ENCODE peak calls at places on chromosomes 6 and 20, in four cellular contexts. T is HL-60, K is K562, P is GM12878. M is an unnamed sample.

GRCh38 chr20:1301031-1301529 is 27.9 kb downstream of the SDCBP2 start:
- DNase-seq in T (peak), K (peak), P (no peak), M (no peak)

GRCh38 chr6:138476116-138476515 is 23.2 kb downstream of the NHSL1 start:
- DNase-seq in T (no peak), K (no peak), P (no peak), M (no peak)

GRCh38 chr6:149474108-149474935 is 10.5 kb downstream of the ZC3H12D start:
- DNase-seq in T (no peak), K (no peak), P (no peak), M (no peak)

GRCh38 chr20:24732599-24732998 is 216.5 kb upstream of the CST7 start:
- DNase-seq in T (no peak), K (no peak), P (no peak), M (no peak)

GRCh38 chr20:58706150-58706892 is 13.7 kb downstream of the NPEPL1 start:
- DNase-seq in T (no peak), K (no peak), P (no peak), M (no peak)

GRCh38 chr6:100633096-100633766 is 168.5 kb upstream of the SIM1 start:
- DNase-seq in T (no peak), K (no peak), P (no peak), M (no peak)

GRCh38 chr20:62305765-62306431 is 3.1 kb downstream of the ADRM1 start:
- DNase-seq in T (no peak), K (no peak), P (no peak), M (no peak)

GRCh38 chr6:147268254-147268653 is 64.0 kb downstream of the STXBP5 start:
- DNase-seq in T (no peak), K (no peak), P (no peak), M (no peak)

GRCh38 chr6:16769131-16769985 is 8.1 kb upstream of the ATXN1 start:
- DNase-seq in T (peak), K (peak), P (no peak), M (peak)

DNA sequence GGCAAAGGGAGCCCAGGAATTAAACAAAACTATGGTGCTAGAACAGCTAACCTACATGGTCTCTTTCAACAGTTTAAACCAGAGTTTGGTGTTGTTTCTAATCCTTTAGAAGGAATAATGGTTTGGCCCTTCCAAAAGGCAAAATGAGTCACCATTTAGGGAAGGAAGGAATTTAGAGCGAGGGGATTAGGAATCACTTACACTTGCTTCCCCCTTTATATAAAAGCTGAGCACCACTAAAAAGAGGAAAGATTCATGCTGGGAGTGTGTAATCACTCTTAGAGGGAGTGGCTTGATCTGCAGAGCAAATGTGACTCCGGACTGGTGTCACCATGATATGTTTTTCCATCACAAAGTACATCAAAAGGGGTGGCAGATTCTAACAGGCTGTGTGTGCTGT is 63.6 kb downstream of the F13A1 start:
- DNase-seq in T (no peak), K (no peak), P (no peak), M (no peak)
- TF ChIP-seq SPI1 in T (no peak), K (no peak), P (no peak), M (no peak)

GRCh38 chr6:108260126-108260808 is 573 bp downstream of the SNX3 start:
- DNase-seq in T (no peak), K (peak), P (peak), M (peak)
- TF ChIP-seq POLR2AphosphoS5 in T (no peak), K (peak), P (no peak), M (no peak)

GRCh38 chr20:12925214-12925755 is 83.5 kb upstream of the SPTLC3 start:
- DNase-seq in T (peak), K (peak), P (peak), M (peak)

GRCh38 chr20:12925863-12926547 is 82.8 kb upstream of the SPTLC3 start:
- DNase-seq in T (no peak), K (no peak), P (no peak), M (no peak)

GRCh38 chr20:12928358-12928754 is 80.4 kb upstream of the SPTLC3 start:
- DNase-seq in T (no peak), K (no peak), P (no peak), M (no peak)

GRCh38 chr20:12927489-12927888 is 81.3 kb upstream of the SPTLC3 start:
- DNase-seq in T (no peak), K (no peak), P (no peak), M (no peak)

GRCh38 chr20:12928755-12929401 is 79.9 kb upstream of the SPTLC3 start:
- DNase-seq in T (no peak), K (no peak), P (no peak), M (no peak)
- TF ChIP-seq SPI1 in T (no peak), K (no peak), P (no peak), M (no peak)

DNA sequence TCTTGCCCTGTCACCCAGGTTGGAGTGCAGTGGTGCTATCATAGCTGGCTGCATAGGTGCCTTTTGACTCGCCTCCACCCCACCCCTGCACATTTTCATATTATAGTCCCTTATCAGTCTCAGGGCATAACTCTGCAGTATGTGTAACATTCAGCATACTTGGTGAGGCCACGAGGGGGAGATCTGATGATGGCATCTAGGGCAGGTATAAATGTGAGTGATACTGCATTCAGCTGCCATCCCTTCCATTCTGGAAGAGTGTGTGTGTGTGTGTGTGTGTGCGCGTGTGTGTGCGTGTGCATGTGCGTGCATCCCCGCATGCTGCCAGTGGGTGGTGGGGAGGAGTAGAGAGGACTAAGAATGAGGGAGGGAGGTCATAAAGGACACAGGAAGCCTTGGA is 81.4 kb downstream of the JARID2 start:
- DNase-seq in T (no peak), K (peak), P (no peak), M (no peak)
- TF ChIP-seq POLR2AphosphoS5 in T (no peak), K (peak), P (no peak), M (no peak)

GRCh38 chr20:53579581-53580375 is 13.9 kb downstream of the ZNF217 start:
- DNase-seq in T (peak), K (no peak), P (no peak), M (no peak)
- TF ChIP-seq SPI1 in T (no peak), K (no peak), P (no peak), M (peak)

DNA sequence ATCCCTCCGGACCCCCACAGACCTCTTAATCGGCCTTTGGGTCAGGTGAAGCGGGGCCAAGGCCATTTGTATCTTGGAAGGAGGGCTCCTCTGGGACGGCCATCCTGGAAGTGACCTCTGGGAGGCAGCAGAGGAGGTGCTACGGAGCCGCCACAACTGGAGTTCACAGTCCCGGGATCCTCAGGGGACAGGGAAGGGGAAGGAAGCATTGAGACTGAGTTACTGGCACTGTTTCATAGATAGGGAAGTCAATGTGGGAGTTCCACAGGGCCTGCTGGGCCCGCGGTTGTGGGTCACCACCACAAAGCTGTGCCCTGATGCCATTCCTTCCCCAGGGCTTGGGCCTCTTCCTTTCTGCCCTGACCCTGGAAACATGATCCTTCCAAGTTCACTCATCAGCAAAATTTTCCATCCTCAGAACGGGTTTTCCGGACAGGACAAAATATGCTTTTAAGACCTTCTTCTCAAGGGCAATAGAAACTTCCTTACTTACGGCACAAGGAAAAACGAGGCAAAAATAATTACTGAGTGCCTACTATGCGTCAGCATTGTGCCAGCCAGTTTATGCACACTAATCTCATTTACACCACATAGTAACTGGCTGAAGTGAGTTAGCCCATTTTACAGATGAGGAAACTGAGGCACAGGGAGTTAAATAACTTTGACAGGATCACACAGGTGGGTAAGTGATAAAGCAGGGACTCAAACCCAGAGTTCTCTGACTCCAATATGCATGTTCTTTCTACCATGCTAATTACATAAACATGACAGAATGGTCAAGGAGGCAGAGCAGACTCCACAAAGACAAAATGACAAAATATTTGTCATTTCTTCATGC is 143.8 kb downstream of the UNC5CL start:
- DNase-seq in T (peak), K (peak), P (no peak), M (no peak)
- TF ChIP-seq POLR2AphosphoS5 in T (no peak), K (no peak), P (no peak), M (no peak)

DNA sequence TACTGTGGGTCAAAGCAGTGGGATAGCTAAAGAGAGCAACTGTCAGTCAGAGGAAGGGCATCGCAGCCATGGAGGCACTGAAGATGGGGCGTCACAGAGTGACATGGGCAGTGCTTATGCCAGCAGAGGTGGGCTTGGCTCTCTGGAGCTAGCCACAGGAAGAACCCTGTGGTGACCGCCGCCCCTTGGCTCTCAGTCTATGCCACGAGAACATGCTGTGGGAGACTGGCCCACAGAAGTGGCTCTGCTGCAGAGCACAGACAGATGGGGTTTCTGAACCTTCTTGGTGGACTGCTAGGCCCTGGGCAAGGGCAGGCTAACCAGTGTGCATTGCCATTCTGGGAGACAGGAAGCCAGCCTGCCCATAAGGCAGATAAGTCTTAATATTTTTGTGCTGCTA is 290.0 kb upstream of the SUPT3H start:
- DNase-seq in T (no peak), K (no peak), P (no peak), M (no peak)
- TF ChIP-seq SPI1 in T (no peak), K (no peak), P (no peak), M (no peak)